ENCODE peak calls at places on chromosomes 12 and 14, in six cellular contexts. D, O, E, P, K and L are unnamed samples.
A peak's percentile ranks its signal among the peaks of the same experiment; 100 is the strongest.

GRCh38 chr12:76020281-76020680 is 11.3 kb downstream of the PHLDA1 start:
- DNase-seq in O (no peak), D (no peak), K (peak; percentile 15), P (no peak), E (no peak), L (peak; percentile 80)

GRCh38 chr12:39236994-39237393 is 205.9 kb downstream of the KIF21A start:
- DNase-seq in P (no peak), E (no peak), K (no peak), O (no peak), D (no peak), L (no peak)

GRCh38 chr12:107320031-107320928 is 226.9 kb upstream of the CRY1 start:
- DNase-seq in P (peak; percentile 59), K (no peak), O (no peak), E (peak; percentile 69), D (peak; percentile 79), L (peak; percentile 61)

GRCh38 chr12:30792648-30793499 is 38.1 kb upstream of the CAPRIN2 start:
- DNase-seq in K (no peak), O (no peak), E (peak; percentile 18), D (no peak), P (no peak), L (peak; percentile 55)

GRCh38 chr14:70027785-70028428 is 148.7 kb downstream of the SMOC1 start:
- DNase-seq in P (peak; percentile 88), E (peak; percentile 43), O (peak; percentile 60), K (no peak), D (peak; percentile 99), L (peak; percentile 46)

GRCh38 chr12:113142173-113142885 is 6.8 kb upstream of the RASAL1 start:
- DNase-seq in O (no peak), D (no peak), P (peak; percentile 22), K (no peak), E (peak; percentile 17), L (no peak)

GRCh38 chr14:74573421-74574091 is 38.5 kb downstream of the LTBP2 start:
- DNase-seq in K (no peak), O (no peak), D (no peak), P (no peak), E (no peak), L (no peak)

GRCh38 chr12:126076515-126076914 is 1011.3 kb downstream of the AACS start:
- DNase-seq in E (no peak), O (no peak), D (no peak), K (no peak), P (no peak), L (no peak)

GRCh38 chr14:89418976-89419375 is 1.9 kb upstream of the FOXN3 start:
- DNase-seq in D (no peak), P (no peak), E (no peak), O (no peak), K (no peak), L (no peak)

GRCh38 chr12:51636986-51637385 is 46.0 kb downstream of the SCN8A start:
- DNase-seq in K (no peak), E (no peak), D (no peak), O (no peak), P (no peak), L (no peak)

GRCh38 chr12:96240656-96241055 is 46.5 kb downstream of the ELK3 start:
- DNase-seq in D (no peak), O (no peak), E (no peak), P (peak; percentile 57), K (no peak), L (no peak)

GRCh38 chr12:25958254-25959068 is at the start of gene RASSF8:
- DNase-seq in O (peak; percentile 64), K (no peak), P (peak; percentile 94), E (peak; percentile 23), D (peak; percentile 79), L (peak; percentile 72)

GRCh38 chr12:55972906-55973597 is 826 bp upstream of the RAB5B start:
- DNase-seq in E (no peak), P (no peak), O (peak; percentile 29), D (no peak), K (no peak), L (peak; percentile 53)

GRCh38 chr12:101566318-101566717 is 28.5 kb upstream of the MYBPC1 start:
- DNase-seq in P (no peak), D (no peak), K (no peak), O (no peak), E (peak; percentile 16), L (no peak)

GRCh38 chr14:28773917-28774691 is 7.5 kb downstream of the FOXG1 start:
- DNase-seq in D (peak; percentile 90), E (no peak), O (peak; percentile 43), P (no peak), K (no peak), L (peak; percentile 30)

GRCh38 chr14:32004300-32004699 is 72.8 kb upstream of the ARHGAP5 start:
- DNase-seq in D (no peak), O (no peak), E (peak; percentile 41), K (no peak), P (no peak), L (no peak)

GRCh38 chr12:130795906-130796305 is 43.1 kb downstream of the STX2 start:
- DNase-seq in O (no peak), P (no peak), K (no peak), D (no peak), E (no peak), L (no peak)

GRCh38 chr14:60905930-60906329 is 74.9 kb downstream of the TRMT5 start:
- DNase-seq in E (no peak), O (no peak), D (no peak), P (no peak), K (no peak), L (peak; percentile 38)

GRCh38 chr14:100421756-100422470 is 98.8 kb downstream of the SLC25A47 start:
- DNase-seq in O (no peak), P (peak; percentile 53), K (no peak), D (no peak), E (no peak), L (no peak)

GRCh38 chr14:91911474-91912032 is 35.9 kb downstream of the FBLN5 start:
- DNase-seq in P (peak; percentile 42), D (no peak), E (peak; percentile 47), O (peak; percentile 43), K (peak; percentile 13), L (peak; percentile 33)

GRCh38 chr12:34399631-34400422 is 377.5 kb downstream of the ALG10 start:
- DNase-seq in O (no peak), P (peak; percentile 2), D (peak; percentile 1), K (no peak), E (no peak), L (no peak)

GRCh38 chr12:34390846-34391700 is 368.8 kb downstream of the ALG10 start:
- DNase-seq in D (no peak), K (no peak), E (no peak), O (no peak), P (no peak), L (no peak)

GRCh38 chr14:22915886-22916521 is 2.9 kb downstream of the RBM23 start:
- DNase-seq in P (no peak), E (peak; percentile 74), K (no peak), D (no peak), O (no peak), L (no peak)

GRCh38 chr14:95242870-95243269 is 76.8 kb downstream of the CLMN start:
- DNase-seq in D (no peak), P (no peak), O (no peak), E (no peak), K (no peak), L (no peak)

GRCh38 chr14:49408187-49408963 is 177.8 kb downstream of the RPS29 start:
- DNase-seq in D (no peak), P (no peak), E (no peak), K (no peak), O (no peak), L (no peak)

GRCh38 chr12:46071769-46072624 is 81.6 kb upstream of the SCAF11 start:
- DNase-seq in D (peak; percentile 80), E (peak; percentile 46), P (peak; percentile 52), O (peak; percentile 78), K (peak; percentile 57), L (peak; percentile 71)

DNA sequence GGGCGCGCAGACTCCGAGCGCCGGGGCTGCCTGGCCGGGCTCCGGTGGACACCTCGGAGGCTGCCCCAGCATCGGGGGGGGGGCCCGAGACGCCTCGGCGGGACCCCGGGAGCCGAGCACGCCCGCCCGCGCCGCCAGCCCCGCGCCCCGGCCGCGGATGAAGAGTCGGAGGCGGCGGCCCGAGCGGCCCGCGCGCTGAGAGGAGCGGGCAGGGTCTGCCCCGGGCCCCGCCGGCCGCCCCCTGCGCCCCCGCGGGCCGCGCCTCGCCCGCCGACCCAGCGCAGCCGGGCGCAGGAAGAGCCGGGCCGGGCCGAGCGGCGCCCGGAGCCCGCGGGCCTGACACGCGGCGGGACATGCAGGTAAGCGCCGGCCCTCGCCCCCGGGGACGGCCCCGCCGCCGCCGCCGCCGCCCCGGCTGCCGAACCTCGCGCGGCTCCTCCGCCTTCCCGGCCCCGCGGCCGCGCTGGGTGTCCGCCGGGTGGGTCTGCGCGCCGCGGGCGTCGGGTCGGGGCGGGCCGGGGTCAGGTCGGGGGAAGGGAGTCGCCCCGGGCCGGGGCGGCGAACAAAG is 63.7 kb downstream of the FBXL14 start:
- DNase-seq in K (no peak), D (no peak), P (peak; percentile 79), E (no peak), O (no peak), L (no peak)
- H3K9ac ChIP-seq in K (peak overlapping the region; percentile 66), D (no peak overlapping the region), P (peak overlapping the region; percentile 79), E (no peak overlapping the region), O (peak overlapping the region; percentile 62), L (peak overlapping the region; percentile 60)

GRCh38 chr12:114690267-114691135 is 6.5 kb upstream of the TBX3 start:
- DNase-seq in E (no peak), D (no peak), O (no peak), K (no peak), P (peak; percentile 67), L (no peak)
- TF ChIP-seq USF2 in E (no peak), D (no peak), O (no peak), K (no peak), P (no peak), L (no peak)

GRCh38 chr12:41202051-41202450 is 13.9 kb downstream of the PDZRN4 start:
- DNase-seq in K (no peak), O (no peak), D (no peak), E (no peak), P (no peak), L (no peak)
- H3K9ac ChIP-seq in K (no peak overlapping the region), O (no peak overlapping the region), D (no peak overlapping the region), E (no peak overlapping the region), P (no peak overlapping the region), L (no peak overlapping the region)

GRCh38 chr12:132747395-132747794 is 14.2 kb downstream of the ANKLE2 start:
- DNase-seq in D (no peak), K (no peak), E (no peak), O (no peak), P (no peak), L (no peak)

GRCh38 chr12:132746621-132747020 is 15.0 kb downstream of the ANKLE2 start:
- DNase-seq in K (no peak), P (no peak), E (no peak), O (no peak), D (no peak), L (peak; percentile 35)

GRCh38 chr12:132748319-132748718 is 13.3 kb downstream of the ANKLE2 start:
- DNase-seq in O (no peak), P (no peak), K (no peak), D (no peak), E (no peak), L (no peak)

GRCh38 chr12:132743831-132744230 is 17.8 kb downstream of the ANKLE2 start:
- DNase-seq in O (no peak), K (no peak), D (no peak), P (no peak), E (no peak), L (no peak)

DNA sequence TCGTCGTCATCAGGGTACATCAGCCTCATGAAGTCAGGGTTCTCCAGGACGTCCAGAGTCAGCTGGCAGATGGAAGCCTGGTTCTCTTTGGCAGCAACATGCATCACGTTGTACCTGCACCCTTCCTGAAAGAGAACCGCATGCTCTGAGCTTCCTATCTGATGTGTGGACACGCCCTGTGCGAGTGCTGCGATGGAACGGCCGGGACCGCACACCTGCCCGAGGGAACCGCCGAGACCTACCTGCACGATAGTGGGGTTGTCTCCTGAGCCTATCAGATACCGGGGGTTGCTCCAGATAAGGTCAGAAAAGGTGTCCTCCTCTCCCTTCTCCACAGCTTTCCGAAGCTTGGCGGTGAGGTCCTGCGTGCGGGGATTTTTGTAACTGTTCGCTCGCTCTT is 13.7 kb downstream of the ANKLE2 start:
- DNase-seq in E (no peak), D (no peak), O (no peak), K (no peak), P (no peak), L (no peak)
- TF ChIP-seq USF2 in E (no peak), D (no peak), O (no peak), K (no peak), P (no peak), L (no peak)